ENCODE peak calls at places on chromosomes 3 and 15, in four cellular contexts. I is HCT116, N is GM23338, P is thoracic aorta. X is an unnamed sample.

GRCh38 chr15:66995257-66995656 is 70.1 kb upstream of the SMAD3 start:
- DNase-seq in I (no peak), N (no peak), P (no peak), X (peak; percentile 30)

GRCh38 chr15:50798684-50799083 is 33.2 kb upstream of the SPPL2A start:
- DNase-seq in P (no peak), N (no peak), I (no peak), X (no peak)

GRCh38 chr3:151156618-151157216 is 46.3 kb downstream of the GPR171 start:
- DNase-seq in P (no peak), I (peak; percentile 71), N (peak; percentile 92), X (peak; percentile 50)

GRCh38 chr3:160748787-160749186 is 7.2 kb upstream of the PPM1L start:
- DNase-seq in P (no peak), I (no peak), N (no peak), X (no peak)

GRCh38 chr3:123072564-123072963 is 5.7 kb downstream of the PDIA5 start:
- DNase-seq in P (no peak), I (no peak), N (no peak), X (no peak)

GRCh38 chr3:48400824-48401433 is 28.9 kb downstream of the FBXW12 start:
- DNase-seq in P (no peak), I (peak; percentile 69), N (peak; percentile 83), X (peak; percentile 50)

GRCh38 chr3:65847947-65848346 is 190.8 kb downstream of the MAGI1 start:
- DNase-seq in P (no peak), I (no peak), N (no peak), X (no peak)

GRCh38 chr3:82353281-82354171 is 592.1 kb upstream of the GBE1 start:
- DNase-seq in P (no peak), N (no peak), I (no peak), X (no peak)

GRCh38 chr3:32340039-32340438 is 51.6 kb upstream of the CMTM7 start:
- DNase-seq in P (no peak), I (peak; percentile 35), N (peak; percentile 82), X (peak; percentile 7)

GRCh38 chr3:184336484-184337230 is 743 bp upstream of the FAM131A start:
- DNase-seq in N (peak; percentile 83), P (no peak), I (no peak), X (peak; percentile 70)

GRCh38 chr15:40346579-40347558 is 4.0 kb upstream of the PHGR1 start:
- DNase-seq in P (no peak), N (no peak), I (no peak), X (no peak)

GRCh38 chr15:39605146-39605545 is 24.3 kb downstream of the THBS1 start:
- DNase-seq in I (no peak), P (no peak), N (no peak), X (peak; percentile 27)

GRCh38 chr15:65416845-65417416 is 5.8 kb downstream of the IGDCC4 start:
- DNase-seq in P (no peak), N (peak; percentile 94), I (no peak), X (peak; percentile 67)

GRCh38 chr15:65413051-65413759 is 9.5 kb downstream of the IGDCC4 start:
- DNase-seq in N (no peak), I (no peak), P (no peak), X (no peak)

GRCh38 chr15:65413760-65414144 is 9.0 kb downstream of the IGDCC4 start:
- DNase-seq in N (no peak), P (no peak), I (no peak), X (no peak)

GRCh38 chr15:65412556-65412955 is 10.2 kb downstream of the IGDCC4 start:
- DNase-seq in P (no peak), N (no peak), I (no peak), X (peak; percentile 20)

GRCh38 chr15:65414841-65415621 is 7.7 kb downstream of the IGDCC4 start:
- DNase-seq in N (peak; percentile 97), I (no peak), P (no peak), X (peak; percentile 18)
- TF ChIP-seq CTCF in N (no peak), I (no peak), P (no peak), X (no peak)

DNA sequence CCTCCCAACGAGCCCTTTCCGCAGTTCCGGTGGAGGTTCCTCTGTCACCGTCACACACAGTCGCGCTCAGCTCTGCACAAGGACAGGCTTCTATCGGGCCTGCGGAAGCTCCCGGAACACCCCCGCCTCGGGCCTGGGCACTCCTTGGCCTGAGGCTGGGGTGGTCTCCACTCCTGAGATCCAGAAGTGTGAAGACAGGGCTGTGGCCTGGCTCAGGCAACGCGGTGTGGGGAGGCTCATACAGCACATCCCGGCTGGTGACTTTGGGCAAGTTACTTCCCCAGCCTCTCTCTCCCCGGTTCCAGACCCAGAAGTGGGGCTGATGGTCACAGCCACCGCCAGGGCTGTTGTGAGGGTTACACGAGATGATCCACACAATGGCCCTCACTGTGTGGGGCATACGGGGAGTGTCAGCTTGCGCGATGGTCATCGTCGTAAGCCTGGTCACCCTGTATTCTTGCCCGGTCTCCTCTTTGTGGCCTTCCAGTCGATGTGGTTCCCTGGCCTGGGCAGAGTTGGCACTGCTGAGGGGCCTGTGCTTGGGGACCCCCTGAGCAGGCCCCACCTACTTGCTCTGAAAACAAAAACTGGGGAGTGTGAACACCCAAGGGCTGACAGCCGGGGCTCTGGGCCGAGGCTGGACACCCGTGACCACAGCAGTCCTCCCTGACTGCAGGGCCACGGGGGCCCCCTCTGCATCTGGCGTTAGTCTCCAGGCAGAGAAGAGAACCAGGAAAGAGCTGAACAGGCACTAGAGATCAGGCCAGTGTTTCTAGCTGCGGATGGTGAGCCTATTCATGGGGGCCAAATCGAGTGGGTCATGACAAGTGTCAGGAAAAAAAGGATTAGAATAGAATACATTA is 17.4 kb downstream of the MELTF start:
- DNase-seq in I (no peak), N (no peak), P (no peak), X (no peak)
- H3K4me3 ChIP-seq in I (no peak overlapping the region), N (no peak overlapping the region), P (no peak overlapping the region), X (no peak overlapping the region)

GRCh38 chr3:76365284-76365683 is 579.9 kb upstream of the ZNF717 start:
- DNase-seq in N (no peak), I (no peak), P (no peak), X (peak; percentile 2)

GRCh38 chr3:76367281-76367680 is 581.9 kb upstream of the ZNF717 start:
- DNase-seq in N (no peak), I (no peak), P (no peak), X (peak; percentile 49)

GRCh38 chr3:76361010-76361409 is 575.7 kb upstream of the ZNF717 start:
- DNase-seq in N (no peak), P (no peak), I (no peak), X (no peak)

GRCh38 chr3:76362643-76363042 is 577.3 kb upstream of the ZNF717 start:
- DNase-seq in P (no peak), N (no peak), I (no peak), X (no peak)
- TF ChIP-seq CTCF in P (no peak), N (no peak), I (no peak), X (no peak)

DNA sequence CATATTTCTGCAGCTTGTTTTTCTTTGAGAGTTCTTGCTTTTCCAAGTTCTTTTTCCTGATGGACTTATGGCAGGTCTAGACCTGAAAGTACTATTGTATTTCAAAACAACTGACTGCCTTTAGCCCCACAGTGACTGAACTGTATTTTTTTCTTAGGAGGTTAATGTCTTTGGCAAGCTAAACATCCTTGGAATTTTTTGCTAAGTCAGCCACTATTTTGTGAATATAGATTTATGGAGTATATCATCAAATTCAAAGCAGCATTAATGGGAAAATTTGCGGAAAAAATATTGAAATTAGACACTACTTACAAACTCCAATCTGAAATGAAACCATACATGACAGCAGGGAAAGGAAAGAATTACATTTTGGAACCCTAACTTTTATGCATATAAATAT is 8.6 kb downstream of the PIK3CA start:
- DNase-seq in P (no peak), I (no peak), N (no peak), X (no peak)
- H3K4me3 ChIP-seq in P (no peak overlapping the region), I (no peak overlapping the region), N (no peak overlapping the region), X (no peak overlapping the region)

GRCh38 chr3:85110393-85110792 is 151.6 kb downstream of the CADM2 start:
- DNase-seq in P (no peak), I (no peak), N (no peak), X (no peak)
- TF ChIP-seq CTCF in P (no peak), I (no peak), N (no peak), X (no peak)

GRCh38 chr15:60397772-60398445 is at the start of gene ANXA2:
- DNase-seq in P (peak; percentile 69), N (peak; percentile 79), I (peak; percentile 70), X (peak; percentile 95)

GRCh38 chr15:60396964-60397771 is 618 bp downstream of the ANXA2 start:
- DNase-seq in I (no peak), P (peak; percentile 35), N (peak; percentile 84), X (peak; percentile 82)

GRCh38 chr15:60399246-60399915 is 1.6 kb upstream of the ANXA2 start:
- DNase-seq in I (no peak), P (no peak), N (peak; percentile 45), X (no peak)

GRCh38 chr15:60400957-60401356 is 3.2 kb upstream of the ANXA2 start:
- DNase-seq in I (no peak), N (peak; percentile 59), P (no peak), X (no peak)

GRCh38 chr15:60399931-60400330 is 2.1 kb upstream of the ANXA2 start:
- DNase-seq in I (no peak), P (no peak), N (no peak), X (peak; percentile 79)
- H3K4me3 ChIP-seq in I (peak overlapping the region; percentile 61), P (no peak overlapping the region), N (no peak overlapping the region), X (no peak overlapping the region)

GRCh38 chr3:159260049-159260662 is 458.3 kb downstream of the MFSD1 start:
- DNase-seq in P (no peak), I (peak; percentile 45), N (peak; percentile 80), X (peak; percentile 88)
- TF ChIP-seq CTCF in P (peak; percentile 55), I (peak; percentile 83), N (peak; percentile 77), X (peak; percentile 88)

GRCh38 chr3:165194477-165195135 is 1.6 kb downstream of the SLITRK3 start:
- DNase-seq in P (no peak), I (no peak), N (peak; percentile 31), X (no peak)

GRCh38 chr3:165196577-165197561 is 685 bp upstream of the SLITRK3 start:
- DNase-seq in N (peak; percentile 55), P (no peak), I (no peak), X (no peak)

GRCh38 chr3:165193392-165194268 is 2.6 kb downstream of the SLITRK3 start:
- DNase-seq in N (peak; percentile 51), P (no peak), I (no peak), X (no peak)

GRCh38 chr3:165195628-165196576 is at the start of gene SLITRK3:
- DNase-seq in I (no peak), P (no peak), N (peak; percentile 60), X (no peak)

DNA sequence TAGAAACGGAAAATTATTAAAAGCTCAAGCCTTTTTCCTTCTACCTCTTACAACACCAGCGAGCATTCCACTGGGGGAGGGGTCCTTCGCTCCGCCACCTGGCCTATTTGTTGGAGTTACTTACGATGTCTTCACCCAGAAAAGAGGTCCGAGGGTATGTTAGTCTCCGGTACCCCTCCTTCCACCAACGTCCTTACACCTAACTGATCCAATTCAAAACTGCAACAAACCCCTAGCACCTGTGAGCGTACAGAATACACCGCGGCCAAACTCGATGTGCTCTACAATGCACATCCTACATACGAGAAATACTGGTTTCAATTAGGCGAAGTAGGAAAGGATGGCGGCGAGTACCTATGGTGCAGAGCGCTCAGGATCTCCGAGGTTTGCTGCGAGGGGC is 958 bp downstream of the SLITRK3 start:
- DNase-seq in I (no peak), N (peak; percentile 50), P (no peak), X (no peak)
- H3K4me3 ChIP-seq in I (no peak overlapping the region), N (peak overlapping the region; percentile 81), P (peak overlapping the region; percentile 66), X (no peak overlapping the region)

X was measured in AG10803.